ENCODE peak calls at places on chromosomes 12 and 14, in ten cellular contexts. J, U, S, A, Z, O, D, Q, F and L are unnamed samples.

GRCh38 chr14:84090837-84091236 is 1439.1 kb upstream of the FLRT2 start:
- DNase-seq in J (no peak), U (no peak), S (no peak), A (no peak), Z (no peak), O (no peak), D (no peak), Q (no peak), F (no peak), L (no peak)

GRCh38 chr14:93133476-93133875 is 17.8 kb upstream of the ITPK1 start:
- DNase-seq in J (no peak), U (no peak), S (no peak), A (peak), Z (no peak), O (no peak), D (peak), Q (no peak), F (no peak), L (no peak)

GRCh38 chr14:102795060-102795925 is 18.0 kb downstream of the TRAF3 start:
- DNase-seq in J (no peak), U (peak), S (peak), A (peak), Z (no peak), O (peak), D (peak), Q (peak), F (peak), L (peak)

GRCh38 chr12:106051853-106052531 is 86.8 kb downstream of the NUAK1 start:
- DNase-seq in J (no peak), U (no peak), S (no peak), A (no peak), Z (no peak), O (no peak), D (peak), Q (no peak), F (no peak), L (no peak)

GRCh38 chr14:103402700-103403099 is 17.5 kb downstream of the MARK3 start:
- DNase-seq in J (no peak), U (no peak), S (no peak), A (no peak), Z (no peak), O (no peak), D (peak), Q (no peak), F (no peak), L (no peak)

GRCh38 chr14:101400815-101401214 is 160.5 kb upstream of the DIO3 start:
- DNase-seq in J (no peak), U (no peak), S (no peak), A (no peak), Z (no peak), O (no peak), D (peak), Q (no peak), F (no peak), L (no peak)

GRCh38 chr14:92690171-92691011 is 58.0 kb downstream of the LGMN start:
- DNase-seq in J (peak), U (peak), S (peak), A (no peak), Z (peak), O (peak), D (peak), Q (no peak), F (peak), L (no peak)

GRCh38 chr12:53217049-53217929 is 10.2 kb upstream of the ITGB7 start:
- DNase-seq in J (peak), U (no peak), S (peak), A (no peak), Z (no peak), O (no peak), D (no peak), Q (no peak), F (no peak), L (peak)

GRCh38 chr12:52023182-52023975 is 16.6 kb downstream of the TAMALIN start:
- DNase-seq in J (peak), U (peak), S (peak), A (peak), Z (peak), O (peak), D (peak), Q (peak), F (peak), L (peak)

GRCh38 chr14:55104051-55104954 is 24.7 kb upstream of the LGALS3 start:
- DNase-seq in J (no peak), U (no peak), S (no peak), A (no peak), Z (no peak), O (no peak), D (no peak), Q (no peak), F (peak), L (no peak)

GRCh38 chr12:110791589-110791988 is 48.9 kb upstream of the PPP1CC start:
- DNase-seq in J (no peak), U (no peak), S (no peak), A (no peak), Z (no peak), O (no peak), D (no peak), Q (no peak), F (no peak), L (no peak)

GRCh38 chr14:104092931-104093365 is 7.4 kb downstream of the ASPG start:
- DNase-seq in J (peak), U (no peak), S (no peak), A (no peak), Z (no peak), O (no peak), D (no peak), Q (no peak), F (peak), L (no peak)

GRCh38 chr12:26121841-26122680 is 2.8 kb downstream of the BHLHE41 start:
- DNase-seq in J (no peak), U (no peak), S (no peak), A (no peak), Z (no peak), O (no peak), D (peak), Q (no peak), F (no peak), L (peak)

GRCh38 chr12:39533951-39534350 is 85.7 kb downstream of the ABCD2 start:
- DNase-seq in J (no peak), U (no peak), S (no peak), A (no peak), Z (no peak), O (no peak), D (no peak), Q (no peak), F (no peak), L (no peak)

GRCh38 chr14:103199141-103199540 is 75.9 kb downstream of the TNFAIP2 start:
- DNase-seq in J (no peak), U (no peak), S (no peak), A (peak), Z (no peak), O (no peak), D (peak), Q (no peak), F (peak), L (peak)

GRCh38 chr12:31896514-31897039 is 62.6 kb upstream of the RESF1 start:
- DNase-seq in J (no peak), U (no peak), S (peak), A (peak), Z (no peak), O (no peak), D (peak), Q (no peak), F (no peak), L (peak)

GRCh38 chr12:116818341-116818856 is 62.8 kb downstream of the HRK start:
- DNase-seq in J (no peak), U (no peak), S (peak), A (peak), Z (no peak), O (no peak), D (peak), Q (no peak), F (no peak), L (peak)

GRCh38 chr12:116818948-116819832 is 62.1 kb downstream of the HRK start:
- DNase-seq in J (peak), U (peak), S (peak), A (peak), Z (peak), O (peak), D (peak), Q (peak), F (peak), L (peak)

GRCh38 chr12:116821291-116821690 is 60.0 kb downstream of the HRK start:
- DNase-seq in J (no peak), U (no peak), S (no peak), A (no peak), Z (no peak), O (no peak), D (no peak), Q (no peak), F (no peak), L (no peak)

DNA sequence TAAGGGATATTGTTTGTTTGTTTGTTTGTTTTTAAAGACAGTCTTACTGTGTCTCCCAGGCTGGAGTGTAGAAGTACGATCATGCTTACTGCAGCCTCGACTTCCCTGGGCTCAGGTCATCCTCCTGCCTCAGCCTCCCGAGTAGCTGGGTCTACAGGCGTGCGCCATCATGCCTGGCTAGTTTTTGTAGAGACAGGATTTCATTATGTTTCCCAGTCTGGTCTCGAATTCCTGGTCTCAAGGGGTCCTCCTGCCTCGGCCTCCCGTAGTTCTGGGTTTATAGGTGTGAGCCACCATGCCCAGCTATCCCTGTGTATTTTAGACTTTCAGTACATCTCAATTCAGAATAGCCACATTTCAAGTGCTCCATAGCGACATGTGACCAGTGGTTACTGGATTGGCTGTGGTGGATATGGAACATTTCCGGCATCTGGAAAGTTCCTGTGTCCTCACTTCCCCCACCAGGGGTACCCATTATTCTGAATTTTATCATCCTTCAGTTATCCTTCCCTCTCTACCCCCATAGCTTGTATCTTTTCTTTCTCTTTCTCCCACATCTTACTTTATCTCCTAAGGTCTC is 61.1 kb downstream of the HRK start:
- DNase-seq in J (no peak), U (no peak), S (no peak), A (no peak), Z (no peak), O (no peak), D (no peak), Q (no peak), F (no peak), L (no peak)
- H3K4me3 ChIP-seq in J (no peak), U (no peak), S (no peak), A (no peak), Z (no peak), O (peak), D (no peak), Q (no peak), F (no peak), L (no peak)

GRCh38 chr12:12449533-12450025 is 92.7 kb downstream of the BORCS5 start:
- DNase-seq in J (no peak), U (peak), S (peak), A (no peak), Z (no peak), O (peak), D (peak), Q (no peak), F (no peak), L (no peak)
- H3K27ac ChIP-seq in J (no peak), U (peak), S (no peak), A (no peak), Z (no peak), O (peak), D (no peak), Q (peak), F (peak), L (no peak)

GRCh38 chr12:47814539-47815170 is 5.0 kb downstream of the HDAC7 start:
- DNase-seq in J (no peak), U (no peak), S (no peak), A (no peak), Z (no peak), O (no peak), D (no peak), Q (no peak), F (no peak), L (no peak)
- TF ChIP-seq POLR2A in J (no peak), U (no peak), S (no peak), A (no peak), Z (no peak), O (no peak), D (no peak), Q (no peak), F (no peak), L (no peak)

GRCh38 chr12:12628013-12628412 is 16.3 kb downstream of the CREBL2 start:
- DNase-seq in J (no peak), U (no peak), S (no peak), A (no peak), Z (no peak), O (no peak), D (peak), Q (no peak), F (no peak), L (no peak)
- H3K4me3 ChIP-seq in J (no peak), U (no peak), S (no peak), A (no peak), Z (no peak), O (no peak), D (no peak), Q (no peak), F (no peak), L (no peak)

DNA sequence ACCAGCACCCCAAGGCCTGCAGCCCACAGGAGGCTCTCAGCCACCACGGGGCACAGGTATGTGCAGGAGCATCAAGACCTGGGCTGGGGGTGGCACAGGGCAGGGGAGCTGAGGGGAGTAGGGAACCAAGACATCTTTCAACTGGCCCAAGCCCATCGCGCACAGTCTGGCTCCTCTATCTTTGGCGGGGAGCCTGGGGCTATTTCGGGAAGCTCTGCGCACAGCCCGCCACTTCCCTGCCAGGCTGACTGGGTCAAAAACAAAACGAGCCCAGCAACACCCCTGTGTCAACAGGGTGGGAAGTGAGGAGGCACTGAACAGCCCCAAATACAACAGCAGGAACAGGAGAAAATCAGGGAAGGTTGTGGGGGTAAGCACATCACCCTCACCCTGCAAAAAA is 83.9 kb downstream of the ARL6IP4 start:
- DNase-seq in J (peak), U (no peak), S (no peak), A (peak), Z (no peak), O (no peak), D (no peak), Q (no peak), F (no peak), L (no peak)
- H3K27ac ChIP-seq in J (peak), U (peak), S (peak), A (peak), Z (no peak), O (no peak), D (no peak), Q (peak), F (no peak), L (no peak)

GRCh38 chr12:3238196-3238595 is 161.0 kb downstream of the TSPAN9 start:
- DNase-seq in J (no peak), U (no peak), S (no peak), A (no peak), Z (no peak), O (no peak), D (no peak), Q (no peak), F (no peak), L (no peak)

GRCh38 chr12:3233813-3234212 is 156.6 kb downstream of the TSPAN9 start:
- DNase-seq in J (no peak), U (no peak), S (no peak), A (no peak), Z (no peak), O (no peak), D (no peak), Q (no peak), F (no peak), L (no peak)

GRCh38 chr12:3237154-3237520 is 160.0 kb downstream of the TSPAN9 start:
- DNase-seq in J (no peak), U (no peak), S (no peak), A (no peak), Z (no peak), O (no peak), D (no peak), Q (no peak), F (no peak), L (no peak)

GRCh38 chr12:3241621-3242020 is 164.4 kb downstream of the TSPAN9 start:
- DNase-seq in J (peak), U (peak), S (no peak), A (no peak), Z (no peak), O (no peak), D (no peak), Q (no peak), F (no peak), L (no peak)

GRCh38 chr12:3236345-3237153 is 159.4 kb downstream of the TSPAN9 start:
- DNase-seq in J (no peak), U (peak), S (no peak), A (peak), Z (peak), O (peak), D (peak), Q (no peak), F (no peak), L (no peak)
- TF ChIP-seq POLR2A in J (no peak), U (no peak), S (no peak), A (no peak), Z (no peak), O (no peak), D (no peak), Q (no peak), F (no peak), L (no peak)

GRCh38 chr12:57111046-57111698 is at the start of gene STAT6:
- DNase-seq in J (peak), U (peak), S (peak), A (peak), Z (no peak), O (peak), D (peak), Q (peak), F (peak), L (peak)

GRCh38 chr12:57116580-57117281 is 5.6 kb upstream of the STAT6 start:
- DNase-seq in J (no peak), U (no peak), S (no peak), A (no peak), Z (no peak), O (no peak), D (no peak), Q (no peak), F (no peak), L (no peak)

GRCh38 chr12:57110189-57111045 is 745 bp downstream of the STAT6 start:
- DNase-seq in J (peak), U (peak), S (peak), A (peak), Z (no peak), O (peak), D (peak), Q (peak), F (peak), L (peak)

GRCh38 chr12:57109207-57110160 is 1.7 kb downstream of the STAT6 start:
- DNase-seq in J (no peak), U (no peak), S (no peak), A (no peak), Z (no peak), O (no peak), D (no peak), Q (no peak), F (no peak), L (no peak)

DNA sequence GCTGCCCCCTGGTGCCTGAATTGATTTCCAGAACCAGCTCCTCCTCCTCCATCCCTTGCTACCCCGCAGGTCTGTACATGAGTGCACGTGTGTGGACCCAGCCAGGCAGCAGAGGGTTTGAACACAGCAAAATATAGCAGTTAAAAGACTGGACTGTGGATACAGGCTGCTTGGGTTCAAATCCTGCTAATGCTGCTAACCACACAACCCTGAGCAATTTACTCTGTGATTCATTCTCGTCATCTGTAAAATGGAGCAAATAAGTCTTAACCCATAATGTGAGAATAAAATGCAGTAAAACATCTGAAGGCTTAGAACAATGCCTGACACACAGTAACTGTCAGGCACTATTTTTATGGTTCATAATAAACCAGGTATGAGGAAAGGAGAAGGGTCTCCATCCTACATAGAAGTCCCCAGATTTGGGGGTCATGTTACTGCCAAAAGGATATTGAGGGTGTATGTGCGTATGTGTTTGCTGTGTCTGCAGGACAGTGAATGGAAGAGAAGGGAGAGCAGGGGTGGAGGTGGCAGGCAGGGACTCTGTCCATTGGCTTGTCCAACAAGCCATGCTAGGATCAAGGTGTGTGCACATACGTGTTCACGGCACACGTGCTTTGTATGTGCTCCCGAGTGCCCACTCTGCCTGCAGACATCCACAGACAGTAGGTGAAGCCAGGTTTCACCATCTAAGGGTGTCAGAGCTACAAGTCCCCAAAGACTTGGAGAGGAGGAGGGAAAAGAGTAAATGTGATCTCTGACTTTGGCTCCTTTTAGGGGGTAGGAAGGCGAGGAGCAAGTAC is 1.5 kb upstream of the STAT6 start:
- DNase-seq in J (no peak), U (no peak), S (peak), A (no peak), Z (no peak), O (no peak), D (no peak), Q (no peak), F (peak), L (no peak)
- H3K4me3 ChIP-seq in J (peak), U (no peak), S (peak), A (peak), Z (no peak), O (peak), D (no peak), Q (peak), F (peak), L (peak)

GRCh38 chr14:63297387-63297786 is 21.3 kb downstream of the GPHB5 start:
- DNase-seq in J (no peak), U (no peak), S (no peak), A (no peak), Z (no peak), O (no peak), D (no peak), Q (no peak), F (no peak), L (no peak)
- H3K27ac ChIP-seq in J (no peak), U (no peak), S (no peak), A (no peak), Z (no peak), O (no peak), D (no peak), Q (no peak), F (no peak), L (no peak)